ENCODE peak calls at places on chromosomes 6 and 20, in six cellular contexts. J is tibial artery; N is stimulated activated CD4-positive, alpha-beta T cell treated with anti-CD3 and anti-CD28 coated beads, Interleukin-1b, Interleukin-23, amount 100 ng/mL, for 4 hours; P is fibroblast of the aortic adventitia; G is HT-29; D is NCI-H446. H is an unnamed sample.

GRCh38 chr6:84016029-84016428 is 17.5 kb upstream of the MRAP2 start:
- DNase-seq in D (no peak), P (no peak), N (no peak), J (no peak), G (no peak), H (no peak)

GRCh38 chr6:139833592-139833991 is 459.1 kb upstream of the CITED2 start:
- DNase-seq in N (no peak), D (no peak), J (no peak), G (no peak), P (no peak), H (no peak)

GRCh38 chr20:3798908-3799248 is 2.8 kb downstream of the CDC25B start:
- DNase-seq in N (no peak), P (no peak), G (no peak), J (no peak), D (no peak), H (no peak)

GRCh38 chr20:37941332-37941731 is 38.4 kb downstream of the VSTM2L start:
- DNase-seq in J (no peak), N (no peak), G (peak), D (no peak), P (no peak), H (no peak)

GRCh38 chr6:42407379-42407778 is 44.3 kb downstream of the TRERF1 start:
- DNase-seq in J (peak), D (no peak), N (no peak), P (peak), G (no peak), H (no peak)

GRCh38 chr6:13947611-13948178 is 22.9 kb downstream of the RNF182 start:
- DNase-seq in J (no peak), N (no peak), D (no peak), G (no peak), P (no peak), H (no peak)

GRCh38 chr6:75602164-75602896 is 650 bp downstream of the SENP6 start:
- DNase-seq in N (peak), J (peak), D (no peak), P (no peak), G (no peak), H (no peak)

GRCh38 chr20:5720696-5721095 is 29.5 kb upstream of the SHLD1 start:
- DNase-seq in N (no peak), J (no peak), G (no peak), D (no peak), P (peak), H (no peak)

GRCh38 chr20:5835870-5836269 is 85.7 kb downstream of the SHLD1 start:
- DNase-seq in G (no peak), N (no peak), P (peak), D (peak), J (no peak), H (no peak)

GRCh38 chr6:169167581-169168301 is 85.9 kb downstream of the THBS2 start:
- DNase-seq in P (peak), J (peak), D (no peak), N (no peak), G (no peak), H (peak)

GRCh38 chr6:43180985-43181384 is 1.0 kb upstream of the CUL9 start:
- DNase-seq in G (no peak), P (no peak), J (no peak), N (no peak), D (no peak), H (no peak)

GRCh38 chr6:33918175-33918695 is 114.4 kb upstream of the MLN start:
- DNase-seq in N (no peak), J (no peak), D (no peak), P (no peak), G (no peak), H (no peak)

GRCh38 chr6:47478233-47479155 is 905 bp downstream of the CD2AP start:
- DNase-seq in G (peak), J (peak), P (peak), D (no peak), N (peak), H (no peak)

GRCh38 chr6:73451166-73452106 is 661 bp downstream of the CGAS start:
- DNase-seq in N (no peak), G (peak), J (peak), D (no peak), P (peak), H (no peak)

GRCh38 chr6:15974817-15975216 is 154.1 kb upstream of the MYLIP start:
- DNase-seq in D (no peak), G (no peak), J (no peak), N (no peak), P (no peak), H (no peak)

GRCh38 chr20:49584418-49585382 is 16.8 kb upstream of the PTGIS start:
- DNase-seq in J (no peak), N (no peak), D (no peak), P (no peak), G (peak), H (no peak)

GRCh38 chr6:158718431-158719126 is 68.7 kb downstream of the SYTL3 start:
- DNase-seq in D (no peak), P (peak), N (no peak), J (no peak), G (peak), H (no peak)

GRCh38 chr20:5171790-5172164 is 45.0 kb downstream of the CDS2 start:
- DNase-seq in N (no peak), G (no peak), P (no peak), D (no peak), J (no peak), H (no peak)

H was measured in thoracic aorta.